ENCODE peak calls at places on chromosomes 11 and 22, in five cellular contexts. X is RWPE1; I is thoracic aorta; P is endodermal cell; Z is naive thymus-derived CD4-positive, alpha-beta T cell. W is an unnamed sample.

GRCh38 chr11:67646535-67647336 is 3.8 kb downstream of the ACY3 start:
- DNase-seq in X (no peak), I (no peak), P (peak), Z (no peak), W (no peak)

GRCh38 chr11:130404727-130405126 is 23.7 kb downstream of the ADAMTS8 start:
- DNase-seq in X (no peak), I (no peak), P (peak), Z (no peak), W (no peak)

GRCh38 chr11:8717876-8718753 is 35.5 kb downstream of the RPL27A start:
- DNase-seq in X (peak), I (no peak), P (peak), Z (no peak), W (no peak)

GRCh38 chr11:126109941-126110731 is 47.5 kb upstream of the CDON start:
- DNase-seq in X (no peak), I (peak), P (no peak), Z (no peak), W (no peak)

GRCh38 chr11:88508808-88509581 is 171.5 kb upstream of the CTSC start:
- DNase-seq in X (no peak), I (no peak), P (peak), Z (no peak), W (no peak)

GRCh38 chr11:44094260-44094868 is 1.1 kb upstream of the EXT2 start:
- DNase-seq in X (peak), I (peak), P (peak), Z (peak), W (peak)

GRCh38 chr22:33328789-33329296 is 270.7 kb upstream of the SYN3 start:
- DNase-seq in X (no peak), I (no peak), P (no peak), Z (no peak), W (no peak)

GRCh38 chr11:19919050-19919561 is 206.5 kb downstream of the NAV2 start:
- DNase-seq in X (peak), I (peak), P (no peak), Z (no peak), W (no peak)

GRCh38 chr11:130369141-130369691 is 54.5 kb upstream of the ZBTB44 start:
- DNase-seq in X (no peak), I (no peak), P (no peak), Z (no peak), W (no peak)

GRCh38 chr11:114257621-114258558 is 38.3 kb upstream of the NNMT start:
- DNase-seq in X (no peak), I (no peak), P (peak), Z (no peak), W (no peak)

GRCh38 chr11:15967966-15968365 is 388.4 kb downstream of the SOX6 start:
- DNase-seq in X (no peak), I (no peak), P (no peak), Z (no peak), W (no peak)

GRCh38 chr11:44954051-44954906 is 3.6 kb upstream of the TP53I11 start:
- DNase-seq in X (no peak), I (no peak), P (peak), Z (no peak), W (no peak)

GRCh38 chr11:117019871-117020270 is 78.4 kb downstream of the SIK3 start:
- DNase-seq in X (no peak), I (no peak), P (no peak), Z (no peak), W (no peak)

GRCh38 chr22:22515890-22516289 is 4.2 kb downstream of the ZNF280A start:
- DNase-seq in X (no peak), I (no peak), P (no peak), Z (no peak), W (no peak)

GRCh38 chr11:32108576-32108975 is 17.7 kb downstream of the RCN1 start:
- DNase-seq in X (no peak), I (no peak), P (no peak), Z (no peak), W (no peak)

GRCh38 chr11:134278356-134278755 is 2.2 kb downstream of the GLB1L3 start:
- DNase-seq in X (no peak), I (no peak), P (no peak), Z (no peak), W (no peak)

GRCh38 chr11:18495268-18495667 is 31.5 kb downstream of the TSG101 start:
- DNase-seq in X (no peak), I (no peak), P (no peak), Z (no peak), W (no peak)

GRCh38 chr11:112511906-112512305 is 251.2 kb upstream of the PLET1 start:
- DNase-seq in X (no peak), I (no peak), P (no peak), Z (no peak), W (no peak)

GRCh38 chr22:31124290-31124689 is 1.5 kb downstream of the INPP5J start:
- DNase-seq in X (no peak), I (no peak), P (peak), Z (no peak), W (no peak)

GRCh38 chr11:76380161-76380976 is 563 bp downstream of the THAP12 start:
- DNase-seq in X (peak), I (no peak), P (peak), Z (peak), W (no peak)

GRCh38 chr22:28955817-28956216 is 72.4 kb downstream of the ZNRF3 start:
- DNase-seq in X (no peak), I (no peak), P (no peak), Z (peak), W (no peak)

GRCh38 chr11:72232260-72233055 is 7.9 kb downstream of the INPPL1 start:
- DNase-seq in X (no peak), I (no peak), P (peak), Z (no peak), W (no peak)

GRCh38 chr11:71240865-71241691 is 11.3 kb downstream of the SHANK2 start:
- DNase-seq in X (peak), I (no peak), P (peak), Z (no peak), W (peak)

GRCh38 chr11:115610908-115611307 is 106.7 kb upstream of the CADM1 start:
- DNase-seq in X (no peak), I (no peak), P (no peak), Z (no peak), W (no peak)

GRCh38 chr11:720017-720641 is 14.1 kb downstream of the EPS8L2 start:
- DNase-seq in X (no peak), I (no peak), P (no peak), Z (no peak), W (no peak)

GRCh38 chr11:78127408-78127807 is 12.0 kb downstream of the ALG8 start:
- DNase-seq in X (no peak), I (no peak), P (no peak), Z (no peak), W (no peak)

GRCh38 chr11:68338041-68338800 is 25.8 kb downstream of the LRP5 start:
- DNase-seq in X (peak), I (no peak), P (no peak), Z (no peak), W (no peak)

GRCh38 chr22:33756508-33756949 is 163.7 kb downstream of the LARGE1 start:
- DNase-seq in X (no peak), I (no peak), P (peak), Z (no peak), W (no peak)

GRCh38 chr11:36565033-36565610 is 2.7 kb upstream of the RAG1 start:
- DNase-seq in X (no peak), I (no peak), P (no peak), Z (no peak), W (no peak)

GRCh38 chr11:61838501-61838900 is 10.4 kb downstream of the FADS2 start:
- DNase-seq in X (no peak), I (no peak), P (no peak), Z (no peak), W (no peak)

GRCh38 chr11:64794526-64794925 is 8.5 kb downstream of the MAP4K2 start:
- DNase-seq in X (no peak), I (no peak), P (no peak), Z (no peak), W (no peak)

GRCh38 chr11:130400793-130401483 is 27.5 kb downstream of the ADAMTS8 start:
- DNase-seq in X (no peak), I (no peak), P (no peak), Z (no peak), W (no peak)

GRCh38 chr11:15233386-15233785 is 118.7 kb downstream of the INSC start:
- DNase-seq in X (no peak), I (no peak), P (no peak), Z (no peak), W (no peak)

GRCh38 chr11:104163100-104164027 is 583 bp downstream of the PDGFD start:
- DNase-seq in X (peak), I (peak), P (peak), Z (no peak), W (no peak)

GRCh38 chr11:106051103-106051502 is 26.0 kb downstream of the KBTBD3 start:
- DNase-seq in X (no peak), I (no peak), P (no peak), Z (no peak), W (no peak)

GRCh38 chr11:126115253-126115540 is 52.5 kb upstream of the CDON start:
- DNase-seq in X (no peak), I (peak), P (no peak), Z (no peak), W (no peak)

GRCh38 chr11:64687204-64687603 is 35.8 kb downstream of the NRXN2 start:
- DNase-seq in X (no peak), I (peak), P (no peak), Z (no peak), W (no peak)

GRCh38 chr11:46295312-46295995 is 18.0 kb downstream of the CREB3L1 start:
- DNase-seq in X (peak), I (no peak), P (peak), Z (peak), W (no peak)

GRCh38 chr11:46293066-46293465 is 15.6 kb downstream of the CREB3L1 start:
- DNase-seq in X (no peak), I (no peak), P (no peak), Z (no peak), W (no peak)

GRCh38 chr11:46293616-46294015 is 16.2 kb downstream of the CREB3L1 start:
- DNase-seq in X (no peak), I (no peak), P (no peak), Z (no peak), W (no peak)

GRCh38 chr11:46295996-46296519 is 18.6 kb downstream of the CREB3L1 start:
- DNase-seq in X (no peak), I (no peak), P (peak), Z (no peak), W (no peak)

DNA sequence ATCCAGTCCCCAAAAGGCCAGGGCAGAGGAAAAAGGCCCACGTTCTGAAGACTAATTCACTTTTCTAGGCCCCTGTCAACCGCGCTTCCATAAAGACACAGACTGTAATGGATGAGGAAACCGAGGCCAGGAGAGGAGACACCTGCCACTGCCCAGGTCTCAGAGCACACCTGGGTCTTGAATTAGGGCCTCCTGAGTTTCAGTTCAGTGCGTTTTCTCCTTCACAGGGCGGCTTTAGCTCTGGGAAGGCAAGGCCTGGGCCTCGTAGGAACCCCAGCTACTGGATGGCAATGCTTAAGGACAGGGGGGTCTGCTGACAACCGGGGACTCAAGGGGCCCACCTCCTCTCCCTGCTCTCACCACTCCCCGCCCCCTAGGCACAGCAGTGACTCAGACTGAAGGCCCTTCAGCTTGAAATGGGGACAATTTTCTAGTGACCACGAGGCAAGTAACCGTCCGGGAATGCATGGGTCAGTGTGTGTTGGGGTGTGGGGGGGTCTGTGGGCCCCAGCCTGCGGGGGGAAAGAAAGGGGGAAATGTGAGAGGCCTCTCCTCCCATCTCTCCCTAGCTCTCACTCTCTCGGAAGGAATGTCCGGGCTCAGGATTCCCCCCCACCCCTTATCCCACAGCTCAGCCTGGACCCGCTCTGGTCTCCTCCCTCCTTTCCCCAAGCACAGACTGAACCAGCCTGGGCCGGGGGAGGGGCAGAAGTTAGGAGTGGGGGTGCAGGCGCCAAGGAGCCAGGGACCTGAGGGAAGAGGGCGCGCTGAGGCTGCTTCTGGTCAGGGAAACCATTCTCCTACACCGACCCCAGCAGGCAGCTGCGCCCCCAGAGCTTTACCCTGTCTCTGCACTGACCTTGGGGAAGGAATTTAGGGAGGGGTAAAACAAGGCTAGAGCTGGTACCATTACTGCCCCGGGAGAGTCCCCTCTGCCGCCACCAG is 17.2 kb downstream of the CREB3L1 start:
- DNase-seq in X (no peak), I (no peak), P (peak), Z (no peak), W (no peak)
- H3K27ac ChIP-seq in X (peak), I (no peak), P (peak), Z (peak), W (peak)

GRCh38 chr11:118621071-118621815 is 13.8 kb downstream of the PHLDB1 start:
- DNase-seq in X (peak), I (peak), P (peak), Z (no peak), W (no peak)
- H3K27ac ChIP-seq in X (peak), I (peak), P (peak), Z (no peak), W (peak)

GRCh38 chr22:36364255-36365019 is 23.3 kb downstream of the MYH9 start:
- DNase-seq in X (no peak), I (no peak), P (no peak), Z (no peak), W (no peak)
- H3K27ac ChIP-seq in X (peak), I (peak), P (no peak), Z (peak), W (peak)

GRCh38 chr11:2691355-2691761 is 8.4 kb downstream of the KCNQ1OT1 start:
- DNase-seq in X (no peak), I (no peak), P (no peak), Z (no peak), W (no peak)
- H3K27ac ChIP-seq in X (no peak), I (no peak), P (no peak), Z (no peak), W (no peak)

GRCh38 chr22:38789606-38790005 is 4.3 kb downstream of the DNAL4 start:
- DNase-seq in X (no peak), I (no peak), P (no peak), Z (no peak), W (no peak)

GRCh38 chr22:38786631-38787030 is 7.3 kb downstream of the DNAL4 start:
- DNase-seq in X (no peak), I (no peak), P (no peak), Z (no peak), W (no peak)

GRCh38 chr22:38788846-38789245 is 5.1 kb downstream of the DNAL4 start:
- DNase-seq in X (no peak), I (no peak), P (no peak), Z (no peak), W (no peak)

GRCh38 chr22:38788016-38788415 is 5.9 kb downstream of the DNAL4 start:
- DNase-seq in X (no peak), I (no peak), P (no peak), Z (no peak), W (no peak)

GRCh38 chr22:38788417-38788816 is 5.5 kb downstream of the DNAL4 start:
- DNase-seq in X (no peak), I (peak), P (no peak), Z (no peak), W (no peak)
- H3K27ac ChIP-seq in X (peak), I (peak), P (no peak), Z (no peak), W (peak)

GRCh38 chr11:128465946-128466688 is 121.2 kb downstream of the ETS1 start:
- DNase-seq in X (no peak), I (no peak), P (no peak), Z (peak), W (no peak)

GRCh38 chr11:128463975-128464374 is 123.4 kb downstream of the ETS1 start:
- DNase-seq in X (no peak), I (no peak), P (no peak), Z (no peak), W (no peak)

GRCh38 chr11:128464878-128465277 is 122.5 kb downstream of the ETS1 start:
- DNase-seq in X (no peak), I (no peak), P (no peak), Z (no peak), W (no peak)

GRCh38 chr11:128467041-128467440 is 120.3 kb downstream of the ETS1 start:
- DNase-seq in X (no peak), I (no peak), P (no peak), Z (peak), W (no peak)

DNA sequence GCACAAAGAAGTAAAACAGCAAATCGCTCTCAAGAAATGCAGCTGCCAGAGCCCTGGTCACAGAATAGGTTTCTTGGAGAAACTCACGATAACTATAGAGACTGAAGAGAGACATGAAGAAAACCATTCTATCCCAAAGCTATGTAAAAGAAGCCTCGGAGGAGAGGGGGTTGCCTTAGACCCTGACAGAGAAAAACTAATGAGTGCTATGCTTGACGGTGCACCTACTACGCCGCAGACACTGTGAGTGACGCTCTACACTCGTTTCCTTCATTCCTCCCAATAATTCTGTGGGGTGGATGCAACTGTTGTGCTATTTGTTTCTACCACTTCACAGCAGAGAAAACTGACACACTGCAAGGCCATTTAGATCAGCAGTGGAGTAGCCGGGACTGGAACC is 121.8 kb downstream of the ETS1 start:
- DNase-seq in X (no peak), I (no peak), P (no peak), Z (peak), W (no peak)
- H3K27ac ChIP-seq in X (no peak), I (peak), P (no peak), Z (peak), W (no peak)

DNA sequence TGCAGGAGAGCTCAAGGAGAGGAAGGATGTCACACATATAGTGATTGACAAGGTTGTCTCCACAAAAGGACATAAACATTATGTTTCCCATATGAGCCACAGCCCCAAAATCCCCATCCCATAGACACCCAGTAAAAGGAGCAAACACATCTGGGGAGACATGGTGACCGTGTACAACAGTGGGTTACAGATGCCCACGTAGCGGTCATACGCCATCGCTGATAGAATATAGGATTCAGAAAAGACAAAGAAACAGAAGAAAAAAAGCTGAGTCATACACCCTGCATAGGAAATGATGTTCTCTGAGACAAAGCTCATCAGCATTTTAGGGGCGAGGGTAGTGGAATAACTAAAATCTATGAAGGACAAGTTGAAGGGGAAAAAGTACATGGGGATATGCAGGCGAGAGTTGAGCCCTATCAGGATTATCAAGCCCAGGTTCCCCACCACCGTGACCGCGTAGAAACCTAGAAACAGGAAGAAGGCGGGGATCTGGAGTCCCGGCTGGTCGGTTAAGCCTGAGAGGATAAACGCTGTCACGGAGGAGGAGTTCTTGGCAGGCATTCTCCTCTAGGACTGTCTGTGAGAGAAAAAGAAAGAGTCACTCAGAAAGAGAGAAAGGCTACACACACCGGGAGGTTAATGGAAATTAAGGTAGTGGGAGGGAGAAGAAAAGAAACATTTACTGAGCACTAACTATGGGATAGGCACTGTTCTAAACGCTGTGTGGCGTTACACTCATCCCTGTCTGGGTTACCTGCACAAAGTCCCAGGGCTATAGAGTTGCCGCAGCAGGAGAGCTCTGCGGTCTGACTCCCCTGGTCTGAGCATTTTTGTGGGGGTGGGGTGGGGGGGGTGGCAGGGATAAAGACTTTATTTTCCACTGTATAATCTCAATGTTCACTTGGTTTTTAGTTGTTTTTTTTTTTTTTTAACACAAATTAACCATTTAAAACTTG is 36.1 kb upstream of the OR8B8 start:
- DNase-seq in X (peak), I (no peak), P (peak), Z (no peak), W (peak)
- H3K27ac ChIP-seq in X (no peak), I (no peak), P (peak), Z (no peak), W (no peak)

DNA sequence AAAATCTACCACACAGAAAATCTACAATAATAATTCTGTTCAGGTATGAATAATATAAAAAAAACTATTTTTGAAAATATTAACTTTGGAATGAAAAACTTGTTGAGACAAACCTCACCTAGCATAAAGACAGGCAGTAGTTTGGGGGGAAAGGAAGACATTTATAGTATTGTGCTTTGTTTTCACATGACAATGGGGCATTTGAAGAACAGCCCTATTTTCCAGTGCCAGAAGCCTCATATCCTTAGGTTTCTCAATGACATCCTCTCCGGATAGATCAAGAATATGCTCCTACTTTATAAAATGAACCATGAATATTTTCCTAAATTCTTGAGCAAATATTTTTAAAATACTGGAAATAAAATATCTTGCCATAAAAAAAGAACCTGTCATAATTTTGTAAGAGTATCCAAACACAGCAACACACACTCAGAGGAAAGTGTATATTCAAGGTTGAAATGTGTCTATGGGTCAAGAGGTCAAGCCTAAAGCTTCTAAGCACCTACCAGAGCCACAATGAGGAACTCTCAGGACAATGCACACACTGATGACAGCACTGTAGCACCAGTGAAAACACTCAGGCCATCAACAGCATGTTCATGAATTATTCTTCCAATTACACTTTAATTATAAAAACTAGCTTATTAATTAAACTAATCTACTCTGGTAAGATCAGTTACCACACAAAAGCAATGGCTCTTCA is 68.7 kb downstream of the MRTFA start:
- DNase-seq in X (no peak), I (no peak), P (no peak), Z (no peak), W (no peak)
- H3K27ac ChIP-seq in X (no peak), I (no peak), P (no peak), Z (no peak), W (no peak)

W was measured in SK-N-MC.